ENCODE peak calls at places on chromosomes 4 and X, in eight cellular contexts. One of them, this sample, is unnamed.

GRCh38 chr4:13268165-13268564 is 216.0 kb downstream of the RAB28 start:
- DNase-seq in breast epithelium: no peak
- DNase-seq in GM23338: no peak
- DNase-seq in H1: no peak
- DNase-seq in Panc1: no peak
- DNase-seq in suprapubic skin: no peak
- DNase-seq in spleen: no peak
- DNase-seq in endothelial cell of umbilical vein: no peak
- DNase-seq in this sample: no peak

GRCh38 chr4:146976145-146976544 is 30.5 kb upstream of the TTC29 start:
- DNase-seq in breast epithelium: no peak
- DNase-seq in GM23338: no peak
- DNase-seq in H1: no peak
- DNase-seq in Panc1: no peak
- DNase-seq in suprapubic skin: no peak
- DNase-seq in spleen: no peak
- DNase-seq in endothelial cell of umbilical vein: peak
- DNase-seq in this sample: no peak

GRCh38 chr4:185016946-185017797 is 1.1 kb upstream of the HELT start:
- DNase-seq in breast epithelium: no peak
- DNase-seq in GM23338: peak
- DNase-seq in H1: no peak
- DNase-seq in Panc1: no peak
- DNase-seq in suprapubic skin: no peak
- DNase-seq in spleen: no peak
- DNase-seq in endothelial cell of umbilical vein: no peak
- DNase-seq in this sample: no peak

GRCh38 chr4:37486134-37486533 is 200.0 kb downstream of the RELL1 start:
- DNase-seq in breast epithelium: no peak
- DNase-seq in GM23338: no peak
- DNase-seq in H1: no peak
- DNase-seq in Panc1: no peak
- DNase-seq in suprapubic skin: no peak
- DNase-seq in spleen: no peak
- DNase-seq in endothelial cell of umbilical vein: no peak
- DNase-seq in this sample: no peak

GRCh38 chrX:50691820-50692219 is 122.2 kb downstream of the SHROOM4 start:
- DNase-seq in breast epithelium: no peak
- DNase-seq in GM23338: peak
- DNase-seq in H1: no peak
- DNase-seq in Panc1: peak
- DNase-seq in suprapubic skin: no peak
- DNase-seq in spleen: no peak
- DNase-seq in endothelial cell of umbilical vein: peak
- DNase-seq in this sample: no peak

GRCh38 chr4:17098401-17098800 is 200.0 kb upstream of the LDB2 start:
- DNase-seq in breast epithelium: no peak
- DNase-seq in GM23338: no peak
- DNase-seq in H1: no peak
- DNase-seq in Panc1: no peak
- DNase-seq in suprapubic skin: no peak
- DNase-seq in spleen: no peak
- DNase-seq in endothelial cell of umbilical vein: no peak
- DNase-seq in this sample: peak

GRCh38 chr4:2790583-2791517 is 2.0 kb upstream of the SH3BP2 start:
- DNase-seq in breast epithelium: peak
- DNase-seq in GM23338: no peak
- DNase-seq in H1: no peak
- DNase-seq in Panc1: no peak
- DNase-seq in suprapubic skin: peak
- DNase-seq in spleen: peak
- DNase-seq in endothelial cell of umbilical vein: no peak
- DNase-seq in this sample: no peak

GRCh38 chr4:156765277-156765676 is 206.3 kb downstream of the PDGFC start:
- DNase-seq in breast epithelium: no peak
- DNase-seq in GM23338: no peak
- DNase-seq in H1: no peak
- DNase-seq in Panc1: no peak
- DNase-seq in suprapubic skin: no peak
- DNase-seq in spleen: no peak
- DNase-seq in endothelial cell of umbilical vein: no peak
- DNase-seq in this sample: no peak

GRCh38 chrX:21996872-21997271 is 35.3 kb upstream of the PHEX start:
- DNase-seq in breast epithelium: no peak
- DNase-seq in GM23338: no peak
- DNase-seq in H1: no peak
- DNase-seq in Panc1: no peak
- DNase-seq in suprapubic skin: no peak
- DNase-seq in spleen: no peak
- DNase-seq in endothelial cell of umbilical vein: peak
- DNase-seq in this sample: no peak

GRCh38 chrX:45714864-45715263 is 514.2 kb upstream of the DIPK2B start:
- DNase-seq in breast epithelium: no peak
- DNase-seq in GM23338: no peak
- DNase-seq in H1: no peak
- DNase-seq in Panc1: no peak
- DNase-seq in suprapubic skin: no peak
- DNase-seq in spleen: no peak
- DNase-seq in endothelial cell of umbilical vein: peak
- DNase-seq in this sample: no peak

GRCh38 chrX:119565110-119565663 is at the start of gene STEEP1:
- DNase-seq in breast epithelium: peak
- DNase-seq in GM23338: peak
- DNase-seq in H1: peak
- DNase-seq in Panc1: peak
- DNase-seq in suprapubic skin: peak
- DNase-seq in spleen: peak
- DNase-seq in endothelial cell of umbilical vein: peak
- DNase-seq in this sample: peak

GRCh38 chr4:93217423-93217822 is 611.1 kb upstream of the ATOH1 start:
- DNase-seq in breast epithelium: no peak
- DNase-seq in GM23338: peak
- DNase-seq in H1: no peak
- DNase-seq in Panc1: no peak
- DNase-seq in suprapubic skin: no peak
- DNase-seq in spleen: no peak
- DNase-seq in endothelial cell of umbilical vein: no peak
- DNase-seq in this sample: no peak

GRCh38 chr4:10078481-10079233 is 37.9 kb downstream of the WDR1 start:
- DNase-seq in breast epithelium: peak
- DNase-seq in GM23338: no peak
- DNase-seq in H1: no peak
- DNase-seq in Panc1: no peak
- DNase-seq in suprapubic skin: no peak
- DNase-seq in spleen: no peak
- DNase-seq in endothelial cell of umbilical vein: no peak
- DNase-seq in this sample: no peak

GRCh38 chr4:1402021-1402515 is 4.2 kb downstream of the NKX1-1 start:
- DNase-seq in breast epithelium: peak
- DNase-seq in GM23338: no peak
- DNase-seq in H1: no peak
- DNase-seq in Panc1: no peak
- DNase-seq in suprapubic skin: no peak
- DNase-seq in spleen: peak
- DNase-seq in endothelial cell of umbilical vein: no peak
- DNase-seq in this sample: no peak

GRCh38 chrX:16853537-16853936 is 16.6 kb downstream of the RBBP7 start:
- DNase-seq in breast epithelium: no peak
- DNase-seq in GM23338: no peak
- DNase-seq in H1: no peak
- DNase-seq in Panc1: no peak
- DNase-seq in suprapubic skin: no peak
- DNase-seq in spleen: no peak
- DNase-seq in endothelial cell of umbilical vein: no peak
- DNase-seq in this sample: no peak

GRCh38 chr4:617644-618330 is 7.6 kb upstream of the PDE6B start:
- DNase-seq in breast epithelium: peak
- DNase-seq in GM23338: peak
- DNase-seq in H1: no peak
- DNase-seq in Panc1: no peak
- DNase-seq in suprapubic skin: peak
- DNase-seq in spleen: peak
- DNase-seq in endothelial cell of umbilical vein: no peak
- DNase-seq in this sample: no peak

GRCh38 chr4:110085131-110085530 is 113.3 kb downstream of the ELOVL6 start:
- DNase-seq in breast epithelium: no peak
- DNase-seq in GM23338: no peak
- DNase-seq in H1: no peak
- DNase-seq in Panc1: no peak
- DNase-seq in suprapubic skin: no peak
- DNase-seq in spleen: no peak
- DNase-seq in endothelial cell of umbilical vein: peak
- DNase-seq in this sample: no peak

GRCh38 chrX:74295102-74295501 is 8.9 kb upstream of the ZCCHC13 start:
- DNase-seq in breast epithelium: no peak
- DNase-seq in GM23338: no peak
- DNase-seq in H1: no peak
- DNase-seq in Panc1: no peak
- DNase-seq in suprapubic skin: no peak
- DNase-seq in spleen: no peak
- DNase-seq in endothelial cell of umbilical vein: no peak
- DNase-seq in this sample: no peak

GRCh38 chrX:23509256-23509655 is 158.0 kb upstream of the PRDX4 start:
- DNase-seq in breast epithelium: no peak
- DNase-seq in GM23338: peak
- DNase-seq in H1: no peak
- DNase-seq in Panc1: no peak
- DNase-seq in suprapubic skin: no peak
- DNase-seq in spleen: no peak
- DNase-seq in endothelial cell of umbilical vein: no peak
- DNase-seq in this sample: no peak
- H3K27ac ChIP-seq in breast epithelium: no peak
- H3K27ac ChIP-seq in GM23338: peak
- H3K27ac ChIP-seq in H1: no peak
- H3K27ac ChIP-seq in Panc1: no peak
- H3K27ac ChIP-seq in suprapubic skin: no peak
- H3K27ac ChIP-seq in spleen: no peak
- H3K27ac ChIP-seq in endothelial cell of umbilical vein: no peak
- H3K27ac ChIP-seq in this sample: no peak

GRCh38 chr4:138406881-138407280 is 164.7 kb upstream of the SLC7A11 start:
- DNase-seq in breast epithelium: no peak
- DNase-seq in GM23338: no peak
- DNase-seq in H1: no peak
- DNase-seq in Panc1: no peak
- DNase-seq in suprapubic skin: no peak
- DNase-seq in spleen: no peak
- DNase-seq in endothelial cell of umbilical vein: no peak
- DNase-seq in this sample: no peak

GRCh38 chr4:138407329-138407728 is 165.2 kb upstream of the SLC7A11 start:
- DNase-seq in breast epithelium: no peak
- DNase-seq in GM23338: no peak
- DNase-seq in H1: no peak
- DNase-seq in Panc1: no peak
- DNase-seq in suprapubic skin: no peak
- DNase-seq in spleen: no peak
- DNase-seq in endothelial cell of umbilical vein: no peak
- DNase-seq in this sample: no peak

GRCh38 chr4:138404801-138405200 is 162.7 kb upstream of the SLC7A11 start:
- DNase-seq in breast epithelium: no peak
- DNase-seq in GM23338: no peak
- DNase-seq in H1: no peak
- DNase-seq in Panc1: no peak
- DNase-seq in suprapubic skin: no peak
- DNase-seq in spleen: no peak
- DNase-seq in endothelial cell of umbilical vein: no peak
- DNase-seq in this sample: no peak

GRCh38 chr4:138405439-138405838 is 163.3 kb upstream of the SLC7A11 start:
- DNase-seq in breast epithelium: no peak
- DNase-seq in GM23338: no peak
- DNase-seq in H1: no peak
- DNase-seq in Panc1: no peak
- DNase-seq in suprapubic skin: no peak
- DNase-seq in spleen: no peak
- DNase-seq in endothelial cell of umbilical vein: peak
- DNase-seq in this sample: no peak

DNA sequence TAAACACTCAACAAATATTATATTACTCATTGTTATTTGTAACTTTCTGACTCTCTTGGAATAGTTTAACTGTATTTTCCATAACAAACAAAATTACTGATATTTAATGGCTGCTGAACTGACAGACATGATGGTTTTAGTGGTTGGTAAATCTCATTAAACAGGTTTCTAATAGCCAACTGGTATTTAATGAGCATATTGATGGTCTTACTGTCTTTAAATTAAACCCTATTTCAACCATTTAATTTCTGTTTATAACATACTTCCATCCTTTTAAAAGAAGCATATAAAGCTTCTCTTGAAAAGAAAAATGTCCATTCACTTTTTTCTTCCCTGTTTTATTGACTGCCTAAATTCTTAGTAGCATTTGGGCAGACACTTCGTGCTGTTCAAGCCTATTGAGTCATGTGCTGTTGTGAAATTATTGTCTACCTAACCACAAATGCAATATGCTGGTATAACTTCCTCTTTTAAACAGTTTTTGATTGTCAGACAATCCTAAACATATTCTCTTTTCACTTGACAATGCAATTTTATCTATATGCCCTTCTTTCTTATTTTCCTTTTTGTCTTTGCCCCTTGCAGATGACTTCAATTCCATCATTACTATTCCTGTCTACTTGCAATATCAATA is 163.9 kb upstream of the SLC7A11 start:
- DNase-seq in breast epithelium: no peak
- DNase-seq in GM23338: no peak
- DNase-seq in H1: no peak
- DNase-seq in Panc1: no peak
- DNase-seq in suprapubic skin: no peak
- DNase-seq in spleen: no peak
- DNase-seq in endothelial cell of umbilical vein: no peak
- DNase-seq in this sample: no peak
- TF ChIP-seq POLR2AphosphoS5 in breast epithelium: no peak
- TF ChIP-seq POLR2AphosphoS5 in GM23338: no peak
- TF ChIP-seq POLR2AphosphoS5 in H1: no peak
- TF ChIP-seq POLR2AphosphoS5 in Panc1: no peak
- TF ChIP-seq POLR2AphosphoS5 in suprapubic skin: no peak
- TF ChIP-seq POLR2AphosphoS5 in spleen: no peak
- TF ChIP-seq POLR2AphosphoS5 in endothelial cell of umbilical vein: no peak
- TF ChIP-seq POLR2AphosphoS5 in this sample: no peak

DNA sequence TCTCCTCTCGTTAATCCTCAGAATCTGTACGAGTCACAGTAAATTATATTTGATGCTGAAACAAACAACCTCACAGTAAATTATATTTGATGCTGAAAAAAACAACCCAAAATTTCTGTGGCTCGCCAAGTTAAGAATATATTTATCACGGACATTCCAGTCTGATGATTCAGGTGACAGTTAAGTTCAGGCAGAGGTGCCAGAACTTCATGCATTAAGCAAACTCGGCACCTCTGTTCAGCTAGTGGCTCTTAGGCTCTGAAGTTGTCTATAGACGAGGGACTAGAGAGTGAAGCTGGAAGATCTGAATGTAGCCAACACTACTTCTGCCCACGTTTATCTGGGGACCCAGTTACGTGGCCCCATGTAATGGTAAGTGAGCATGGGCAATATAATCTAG is 132.2 kb upstream of the AGA start:
- DNase-seq in breast epithelium: no peak
- DNase-seq in GM23338: no peak
- DNase-seq in H1: no peak
- DNase-seq in Panc1: no peak
- DNase-seq in suprapubic skin: no peak
- DNase-seq in spleen: no peak
- DNase-seq in endothelial cell of umbilical vein: no peak
- DNase-seq in this sample: no peak
- H3K27ac ChIP-seq in breast epithelium: no peak
- H3K27ac ChIP-seq in GM23338: no peak
- H3K27ac ChIP-seq in H1: no peak
- H3K27ac ChIP-seq in Panc1: no peak
- H3K27ac ChIP-seq in suprapubic skin: no peak
- H3K27ac ChIP-seq in spleen: no peak
- H3K27ac ChIP-seq in endothelial cell of umbilical vein: no peak
- H3K27ac ChIP-seq in this sample: no peak

GRCh38 chrX:103310592-103311400 is at the start of gene BEX2:
- DNase-seq in breast epithelium: peak
- DNase-seq in GM23338: peak
- DNase-seq in H1: peak
- DNase-seq in Panc1: peak
- DNase-seq in suprapubic skin: peak
- DNase-seq in spleen: peak
- DNase-seq in endothelial cell of umbilical vein: peak
- DNase-seq in this sample: no peak
- TF ChIP-seq POLR2AphosphoS5 in breast epithelium: no peak
- TF ChIP-seq POLR2AphosphoS5 in GM23338: peak
- TF ChIP-seq POLR2AphosphoS5 in H1: peak
- TF ChIP-seq POLR2AphosphoS5 in Panc1: no peak
- TF ChIP-seq POLR2AphosphoS5 in suprapubic skin: no peak
- TF ChIP-seq POLR2AphosphoS5 in spleen: peak
- TF ChIP-seq POLR2AphosphoS5 in endothelial cell of umbilical vein: no peak
- TF ChIP-seq POLR2AphosphoS5 in this sample: peak